ENCODE peak calls at places on chromosome X, in four cellular contexts. J is AG04450, C is foreskin fibroblast, I is HFF-Myc. F is an unnamed sample.

GRCh38 chrX:63561425-63561824 is 210.3 kb upstream of the SPIN4 start:
- DNase-seq in C (peak), J (no peak), I (no peak), F (no peak)

GRCh38 chrX:85503258-85504158 is 124.0 kb upstream of the POF1B start:
- DNase-seq in I (no peak), J (no peak), C (no peak), F (no peak)

GRCh38 chrX:54076903-54077302 is 32.6 kb upstream of the PHF8 start:
- DNase-seq in J (peak), I (no peak), C (peak), F (no peak)

GRCh38 chrX:112768563-112768962 is 72.1 kb downstream of the AMOT start:
- DNase-seq in J (no peak), I (no peak), C (no peak), F (no peak)

GRCh38 chrX:69182818-69183375 is 17.6 kb upstream of the PJA1 start:
- DNase-seq in J (no peak), I (no peak), C (no peak), F (no peak)

GRCh38 chrX:49184294-49185061 is 1.7 kb downstream of the PRICKLE3 start:
- DNase-seq in C (peak), I (peak), J (no peak), F (no peak)

GRCh38 chrX:140504371-140505324 is at the start of gene SOX3:
- DNase-seq in J (no peak), C (no peak), I (no peak), F (no peak)

GRCh38 chrX:132433551-132433950 is 55.3 kb downstream of the MBNL3 start:
- DNase-seq in I (no peak), J (no peak), C (no peak), F (no peak)

GRCh38 chrX:19698125-19698524 is 182.8 kb upstream of the MAP3K15 start:
- DNase-seq in J (no peak), I (no peak), C (peak), F (no peak)

GRCh38 chrX:102832661-102833060 is 104.4 kb upstream of the RAB40AL start:
- DNase-seq in C (peak), J (no peak), I (no peak), F (peak)

GRCh38 chrX:51614353-51614752 is 4.4 kb downstream of the CENPVL3 start:
- DNase-seq in J (peak), I (no peak), C (peak), F (no peak)

GRCh38 chrX:111868726-111869638 is 7.0 kb upstream of the TRPC5OS start:
- DNase-seq in J (no peak), I (no peak), C (no peak), F (no peak)

GRCh38 chrX:154051210-154051810 is 31.6 kb upstream of the IRAK1 start:
- DNase-seq in C (peak), I (no peak), J (peak), F (no peak)

GRCh38 chrX:153735274-153735673 is 10.6 kb downstream of the ABCD1 start:
- DNase-seq in I (no peak), C (no peak), J (no peak), F (no peak)

GRCh38 chrX:44343412-44343942 is at the start of gene EFHC2:
- DNase-seq in J (no peak), C (peak), I (no peak), F (no peak)

GRCh38 chrX:16186380-16187007 is 19.2 kb downstream of the MAGEB17 start:
- DNase-seq in J (no peak), I (no peak), C (no peak), F (no peak)

DNA sequence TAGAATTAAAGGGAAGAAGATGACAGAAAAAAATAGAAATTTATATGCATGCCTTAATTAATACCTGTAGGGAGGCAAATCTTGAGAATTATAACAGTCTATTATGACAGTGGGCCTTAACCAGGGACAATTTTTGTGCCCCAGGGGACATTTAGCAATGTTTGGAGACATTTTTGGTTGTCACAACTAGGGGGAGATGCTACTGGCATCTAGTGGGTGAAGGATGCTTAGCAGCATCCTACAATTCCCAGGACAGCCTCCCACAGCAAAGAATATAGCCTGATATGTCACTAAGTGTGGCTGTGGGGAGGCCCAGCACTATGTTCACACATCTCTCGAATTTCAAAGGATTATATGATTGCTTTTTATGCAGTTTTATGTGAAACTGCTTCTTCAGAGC is 10.5 kb downstream of the GPR82 start:
- DNase-seq in I (no peak), J (no peak), C (peak), F (no peak)
- TF ChIP-seq CTCF in I (peak), J (peak), C (peak), F (peak)

GRCh38 chrX:39248330-39248729 is 447.1 kb downstream of the MID1IP1 start:
- DNase-seq in J (no peak), I (no peak), C (no peak), F (no peak)
- H3K4me3 ChIP-seq in J (no peak), I (no peak), C (no peak), F (no peak)

DNA sequence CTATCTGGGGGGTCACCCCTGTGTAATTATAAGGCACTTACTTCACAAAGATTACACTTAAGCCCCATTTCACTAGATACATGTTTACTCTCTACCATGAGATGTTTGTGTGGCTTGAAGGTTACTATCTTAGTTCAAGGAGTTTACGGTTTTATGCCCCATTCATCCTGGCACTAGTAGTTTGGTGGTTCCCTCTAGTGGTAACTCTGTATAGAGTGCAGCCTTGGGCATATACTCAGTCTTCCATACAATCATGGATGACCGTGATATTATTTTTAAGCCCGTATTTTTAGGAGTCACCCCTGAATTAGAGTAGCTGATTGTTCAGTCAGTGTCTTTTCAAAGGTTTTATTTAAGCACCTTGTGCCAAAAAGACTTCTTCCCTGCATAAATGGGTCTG is 109.9 kb upstream of the FAM47C start:
- DNase-seq in C (peak), J (no peak), I (no peak), F (no peak)
- TF ChIP-seq CTCF in C (no peak), J (peak), I (no peak), F (no peak)

GRCh38 chrX:13759152-13759718 is 24.7 kb downstream of the OFD1 start:
- DNase-seq in C (no peak), I (no peak), J (no peak), F (no peak)
- H3K4me3 ChIP-seq in C (no peak), I (no peak), J (no peak), F (no peak)

GRCh38 chrX:23904096-23904495 is 3.6 kb downstream of the APOO start:
- DNase-seq in J (no peak), C (no peak), I (no peak), F (no peak)

GRCh38 chrX:23911436-23911835 is 3.6 kb downstream of the CXorf58 start:
- DNase-seq in C (no peak), J (no peak), I (no peak), F (no peak)

GRCh38 chrX:23907496-23908218 is at the start of the genes APOO and CXorf58:
- DNase-seq in C (peak), I (no peak), J (peak), F (no peak)

GRCh38 chrX:23907106-23907495 is 637 bp downstream of the APOO start:
- DNase-seq in C (no peak), J (no peak), I (no peak), F (no peak)

DNA sequence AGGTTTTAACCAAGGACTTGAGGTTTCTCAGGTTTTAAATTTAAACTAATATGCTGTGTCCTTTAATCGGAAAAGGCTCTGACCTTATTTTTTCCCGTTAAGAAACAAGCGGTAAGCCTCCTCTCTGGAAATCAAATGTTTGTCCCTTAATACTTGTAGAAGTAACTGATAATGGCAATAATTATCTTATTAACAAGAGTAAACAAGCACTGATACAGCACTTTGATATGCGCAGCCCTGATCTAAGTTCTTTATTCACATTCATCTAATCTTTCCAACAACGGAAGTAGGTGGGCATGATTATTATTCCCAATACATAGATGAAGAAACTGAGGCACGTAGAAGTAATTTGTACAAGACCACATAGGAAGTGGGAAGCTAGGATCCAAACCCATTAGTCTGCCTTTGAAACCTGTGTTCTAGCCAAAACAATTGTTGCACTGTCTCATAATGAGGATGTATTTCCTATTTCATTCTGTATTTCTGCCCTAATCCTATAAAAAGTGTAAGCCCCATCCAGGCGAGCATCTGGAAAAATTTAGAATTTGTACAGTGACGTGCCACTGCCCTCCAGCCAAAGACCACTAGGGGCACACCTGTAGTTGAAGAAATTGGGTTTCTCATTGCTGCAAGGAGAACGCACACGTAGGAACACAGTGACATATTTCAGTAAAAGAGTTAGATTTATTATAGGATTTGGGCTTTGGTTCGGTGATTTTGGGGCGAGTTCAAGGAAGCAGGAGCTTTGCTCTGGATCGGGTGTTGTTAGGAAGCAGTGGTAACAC is 605 bp downstream of the CXorf58 start:
- DNase-seq in I (no peak), J (no peak), C (no peak), F (no peak)
- TF ChIP-seq CTCF in I (peak), J (peak), C (peak), F (no peak)

GRCh38 chrX:40877869-40878268 is 142.5 kb upstream of the MED14 start:
- DNase-seq in I (no peak), C (peak), J (no peak), F (no peak)
- H3K4me3 ChIP-seq in I (no peak), C (no peak), J (no peak), F (no peak)

GRCh38 chrX:81377329-81377728 is 175.4 kb downstream of the SH3BGRL start:
- DNase-seq in I (peak), C (peak), J (peak), F (no peak)
- TF ChIP-seq CTCF in I (peak), C (peak), J (peak), F (peak)

GRCh38 chrX:72621619-72622485 is 49.2 kb upstream of the HDAC8 start:
- DNase-seq in I (no peak), C (peak), J (no peak), F (no peak)

GRCh38 chrX:72624194-72624593 is 51.6 kb upstream of the HDAC8 start:
- DNase-seq in I (no peak), J (no peak), C (no peak), F (no peak)

GRCh38 chrX:72621163-72621562 is 48.5 kb upstream of the HDAC8 start:
- DNase-seq in I (no peak), C (peak), J (no peak), F (no peak)

GRCh38 chrX:72620550-72621145 is 48.0 kb upstream of the HDAC8 start:
- DNase-seq in I (peak), C (peak), J (peak), F (peak)
- H3K4me3 ChIP-seq in I (no peak), C (no peak), J (peak), F (peak)

F was measured in AG04449.